ENCODE peak calls at places on chromosomes 1 and 21, in seven cellular contexts. W, E, D, Q, S, N and X are unnamed samples.

GRCh38 chr21:44817506-44817880 is 369 bp downstream of the SUMO3 start:
- DNase-seq in S (peak; percentile 81), W (peak; percentile 95), E (peak; percentile 85), Q (peak; percentile 88), N (peak; percentile 73), D (peak; percentile 45), X (peak; percentile 84)

GRCh38 chr1:207853372-207853757 is 57.6 kb downstream of the CD34 start:
- DNase-seq in W (no peak), Q (no peak), D (no peak), N (no peak), S (no peak), E (no peak), X (no peak)

GRCh38 chr1:10384219-10384618 is 14.6 kb upstream of the PGD start:
- DNase-seq in D (no peak), Q (no peak), W (no peak), E (no peak), N (no peak), S (no peak), X (no peak)

GRCh38 chr1:24878775-24879742 is 51.0 kb downstream of the RUNX3 start:
- DNase-seq in N (peak; percentile 15), W (no peak), D (peak; percentile 20), E (no peak), S (no peak), Q (peak; percentile 2), X (no peak)

GRCh38 chr1:34869754-34870153 is 10.2 kb upstream of the SMIM12 start:
- DNase-seq in Q (no peak), E (no peak), S (no peak), D (no peak), N (no peak), W (no peak), X (no peak)

GRCh38 chr21:42575111-42575510 is 61.5 kb downstream of the SLC37A1 start:
- DNase-seq in S (no peak), N (no peak), Q (no peak), E (no peak), D (no peak), W (no peak), X (no peak)

GRCh38 chr1:235068155-235069121 is 60.2 kb downstream of the TOMM20 start:
- DNase-seq in D (no peak), N (no peak), E (no peak), S (no peak), Q (peak; percentile 68), W (no peak), X (no peak)

GRCh38 chr1:40078512-40079333 is 18.3 kb downstream of the PPT1 start:
- DNase-seq in Q (peak; percentile 56), S (peak; percentile 63), W (peak; percentile 75), E (peak; percentile 46), D (no peak), N (peak; percentile 24), X (peak; percentile 75)

GRCh38 chr1:147717706-147718097 is 42.7 kb downstream of the GJA5 start:
- DNase-seq in Q (no peak), S (no peak), E (no peak), N (no peak), D (no peak), W (no peak), X (no peak)

GRCh38 chr1:156821801-156822200 is 5.2 kb upstream of the SH2D2A start:
- DNase-seq in Q (peak; percentile 45), W (no peak), S (peak; percentile 89), N (no peak), D (no peak), E (no peak), X (no peak)

GRCh38 chr1:9105336-9105867 is 23.5 kb downstream of the GPR157 start:
- DNase-seq in S (no peak), E (no peak), Q (no peak), N (no peak), D (no peak), W (no peak), X (no peak)